ENCODE peak calls at places on chromosome 15, in eight cellular contexts. V, D, E, C, X, R, B and Z are unnamed samples.

GRCh38 chr15:32651229-32651837 is 9.8 kb downstream of the SCG5 start:
- DNase-seq in V (no peak), D (peak), E (no peak), C (no peak), X (peak), R (peak), B (peak), Z (no peak)

GRCh38 chr15:65344214-65344908 is 33.4 kb downstream of the IGDCC3 start:
- DNase-seq in V (no peak), D (no peak), E (no peak), C (no peak), X (no peak), R (no peak), B (no peak), Z (no peak)

GRCh38 chr15:66294157-66294931 is 976 bp downstream of the DIS3L start:
- DNase-seq in V (no peak), D (peak), E (no peak), C (no peak), X (no peak), R (no peak), B (no peak), Z (peak)

GRCh38 chr15:64740361-64741170 is 34.8 kb downstream of the RBPMS2 start:
- DNase-seq in V (no peak), D (no peak), E (no peak), C (no peak), X (no peak), R (no peak), B (no peak), Z (no peak)

GRCh38 chr15:98647774-98648653 is at the start of gene IGF1R:
- DNase-seq in V (peak), D (peak), E (peak), C (peak), X (peak), R (peak), B (peak), Z (no peak)

GRCh38 chr15:40536501-40536900 is 28.3 kb downstream of the CCDC32 start:
- DNase-seq in V (no peak), D (no peak), E (no peak), C (no peak), X (no peak), R (no peak), B (no peak), Z (no peak)

GRCh38 chr15:58484794-58485600 is 53.2 kb downstream of the LIPC start:
- DNase-seq in V (no peak), D (no peak), E (no peak), C (no peak), X (no peak), R (peak), B (no peak), Z (no peak)

GRCh38 chr15:91942676-91943417 is 89.3 kb downstream of the SLCO3A1 start:
- DNase-seq in V (no peak), D (peak), E (peak), C (no peak), X (no peak), R (peak), B (peak), Z (peak)